ENCODE peak calls at places on chromosome 10, in six cellular contexts. J, A, E, W, T and H are unnamed samples.

GRCh38 chr10:109663122-109663521 is 260.2 kb downstream of the XPNPEP1 start:
- DNase-seq in J (no peak), A (no peak), E (no peak), W (no peak), T (no peak), H (no peak)

GRCh38 chr10:102024799-102025198 is 31.2 kb downstream of the ARMH3 start:
- DNase-seq in J (no peak), A (no peak), E (no peak), W (no peak), T (no peak), H (no peak)

GRCh38 chr10:36344816-36345215 is 702.7 kb upstream of the FZD8 start:
- DNase-seq in J (no peak), A (no peak), E (no peak), W (no peak), T (no peak), H (no peak)

GRCh38 chr10:17029581-17030271 is 99.9 kb downstream of the CUBN start:
- DNase-seq in J (peak), A (peak), E (no peak), W (peak), T (peak), H (peak)

GRCh38 chr10:124671486-124672075 is 72.6 kb downstream of the FAM53B start:
- DNase-seq in J (no peak), A (no peak), E (no peak), W (no peak), T (no peak), H (no peak)

GRCh38 chr10:73969224-73969811 is 28.6 kb upstream of the VCL start:
- DNase-seq in J (no peak), A (no peak), E (no peak), W (no peak), T (no peak), H (no peak)

GRCh38 chr10:1241322-1241890 is 185.2 kb downstream of the WDR37 start:
- DNase-seq in J (no peak), A (no peak), E (no peak), W (no peak), T (no peak), H (peak)

GRCh38 chr10:95221124-95221523 is 27.1 kb downstream of the ACSM6 start:
- DNase-seq in J (no peak), A (no peak), E (no peak), W (no peak), T (no peak), H (no peak)

GRCh38 chr10:46232666-46233065 is 54.1 kb upstream of the ANTXRL start:
- DNase-seq in J (no peak), A (no peak), E (no peak), W (no peak), T (no peak), H (peak)

GRCh38 chr10:92691591-92692084 is 1.9 kb downstream of the HHEX start:
- DNase-seq in J (no peak), A (peak), E (no peak), W (peak), T (peak), H (peak)